ENCODE peak calls at places on chromosomes 3 and 15, in nine cellular contexts. H, M, W, A, Z, F, D, E and Y are unnamed samples. For H3K27me3, the result is how much of the 10 kb centered on the place peaks cover.

GRCh38 chr15:51864408-51865056 is 35.1 kb downstream of the TMOD3 start:
- DNase-seq in Z (no peak), E (no peak), M (peak), F (no peak), W (no peak), H (no peak), D (no peak), A (no peak), Y (no peak)

GRCh38 chr3:123348471-123349200 is 100.3 kb downstream of the ADCY5 start:
- DNase-seq in M (no peak), E (no peak), D (no peak), A (no peak), H (no peak), Z (no peak), F (no peak), W (no peak), Y (no peak)

GRCh38 chr3:123778991-123779622 is 105.0 kb downstream of the MYLK start:
- DNase-seq in M (no peak), E (peak), D (no peak), W (no peak), Z (no peak), H (no peak), F (no peak), A (no peak), Y (no peak)

GRCh38 chr3:51717446-51717845 is 10.6 kb downstream of the GRM2 start:
- DNase-seq in D (no peak), E (no peak), W (no peak), H (no peak), A (no peak), Z (no peak), M (no peak), F (no peak), Y (no peak)

GRCh38 chr15:64156652-64157331 is 5.3 kb downstream of the SNX22 start:
- DNase-seq in A (no peak), M (no peak), Z (peak), D (peak), E (no peak), H (no peak), F (no peak), W (no peak), Y (no peak)

GRCh38 chr3:122392868-122393844 is 9.2 kb downstream of the FAM162A start:
- DNase-seq in M (peak), F (peak), H (peak), W (no peak), Z (no peak), E (no peak), D (no peak), A (no peak), Y (peak)

GRCh38 chr3:113912551-113913246 is 35.1 kb upstream of the ZDHHC23 start:
- DNase-seq in W (peak), M (peak), F (peak), H (peak), D (no peak), Z (no peak), A (peak), E (no peak), Y (peak)

GRCh38 chr15:50190166-50190570 is 8.2 kb downstream of the SLC27A2 start:
- DNase-seq in F (no peak), E (no peak), A (no peak), Z (no peak), M (no peak), W (no peak), D (no peak), H (no peak), Y (no peak)

GRCh38 chr3:33855884-33856546 is 57.6 kb downstream of the PDCD6IP start:
- DNase-seq in W (no peak), Z (no peak), D (no peak), M (peak), E (no peak), F (peak), A (no peak), H (no peak), Y (peak)

GRCh38 chr3:14125193-14126016 is 553 bp downstream of the TMEM43 start:
- DNase-seq in F (peak), M (peak), H (peak), A (peak), E (peak), D (peak), Z (peak), W (peak), Y (peak)

GRCh38 chr3:55143336-55143735 is 215.5 kb upstream of the LRTM1 start:
- DNase-seq in H (no peak), Z (no peak), E (no peak), M (no peak), D (no peak), W (no peak), F (no peak), A (no peak), Y (no peak)

GRCh38 chr3:84881288-84881687 is 77.5 kb upstream of the CADM2 start:
- DNase-seq in E (no peak), A (no peak), M (peak), D (no peak), H (no peak), W (no peak), F (no peak), Z (no peak), Y (no peak)

GRCh38 chr3:79139395-79140060 is 628.3 kb downstream of the ROBO1 start:
- DNase-seq in H (no peak), W (no peak), D (no peak), E (no peak), Z (no peak), F (no peak), A (no peak), M (no peak), Y (no peak)

GRCh38 chr15:65985387-65985786 is 116.1 kb downstream of the RAB11A start:
- DNase-seq in M (no peak), Z (no peak), H (no peak), E (no peak), A (no peak), F (no peak), D (no peak), W (no peak), Y (no peak)
- H3K27me3 ChIP-seq in M (under half), Z (under half), H (under half), E (under half), A (under half), F (under half), D (under half), W (under half), Y (under half)

GRCh38 chr15:73464602-73465001 is 21.6 kb downstream of the REC114 start:
- DNase-seq in M (peak), Z (no peak), F (no peak), W (no peak), E (no peak), H (peak), A (no peak), D (no peak), Y (no peak)

GRCh38 chr15:73467758-73468157 is 24.8 kb downstream of the REC114 start:
- DNase-seq in M (no peak), F (no peak), H (no peak), W (no peak), Z (no peak), A (no peak), D (no peak), E (no peak), Y (no peak)
- H3K27me3 ChIP-seq in M (under half), F (under half), H (under half), W (under half), Z (under half), A (under half), D (under half), E (under half), Y (under half)

GRCh38 chr3:128999104-128999503 is 2.0 kb upstream of the EFCC1 start:
- DNase-seq in D (no peak), W (no peak), Z (no peak), H (peak), E (no peak), M (no peak), F (no peak), A (no peak), Y (no peak)
- H3K27me3 ChIP-seq in D (under half), W (half or more), Z (under half), H (under half), E (under half), M (under half), F (half or more), A (under half), Y (half or more)

GRCh38 chr3:186826978-186827857 is 15.3 kb upstream of the ADIPOQ start:
- DNase-seq in H (peak), M (peak), D (peak), E (peak), F (peak), Z (peak), A (peak), W (peak), Y (peak)
- H3K27me3 ChIP-seq in H (half or more), M (under half), D (under half), E (under half), F (under half), Z (half or more), A (under half), W (under half), Y (half or more)

GRCh38 chr3:100994809-100995208 is 1.6 kb upstream of the ABI3BP start:
- DNase-seq in Z (no peak), F (no peak), W (no peak), D (no peak), E (no peak), M (no peak), H (no peak), A (no peak), Y (no peak)
- H3K27me3 ChIP-seq in Z (under half), F (under half), W (under half), D (under half), E (under half), M (under half), H (under half), A (under half), Y (under half)

DNA sequence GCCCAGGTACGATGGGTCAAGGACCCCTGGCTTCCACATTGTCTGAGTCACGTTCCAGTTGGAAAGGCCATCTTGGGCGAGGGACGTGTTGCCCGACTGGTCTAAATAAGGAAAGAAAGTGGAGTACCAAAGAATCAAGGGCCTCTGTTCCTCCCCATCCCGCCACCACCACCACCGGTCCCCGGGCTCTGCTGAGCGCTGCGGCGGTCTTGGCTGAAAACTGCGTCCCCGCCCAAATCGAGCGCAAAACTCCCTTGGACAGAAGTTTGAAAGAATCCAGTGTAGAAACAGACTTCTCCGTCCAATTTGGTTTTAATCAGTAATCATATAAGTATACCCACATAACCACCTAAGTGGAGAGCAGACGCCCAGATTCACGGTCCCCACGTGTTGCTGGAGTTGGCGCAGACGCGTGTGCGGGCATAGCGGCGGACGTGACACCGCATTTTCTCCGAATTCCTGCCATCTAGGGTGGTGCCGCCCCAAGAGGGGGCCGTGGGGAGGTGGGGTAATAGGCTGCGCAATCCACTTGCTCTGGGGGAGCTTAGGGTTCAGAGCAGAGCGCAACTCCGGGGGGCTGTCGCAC is 243.8 kb upstream of the TOPAZ1 start:
- DNase-seq in A (no peak), H (peak), F (no peak), M (no peak), D (no peak), E (no peak), W (no peak), Z (no peak), Y (no peak)
- H3K27me3 ChIP-seq in A (under half), H (half or more), F (half or more), M (under half), D (half or more), E (under half), W (half or more), Z (half or more), Y (half or more)

GRCh38 chr15:88262064-88262463 is 5.5 kb upstream of the NTRK3 start:
- DNase-seq in A (no peak), Z (no peak), M (no peak), E (no peak), W (no peak), H (no peak), D (no peak), F (no peak), Y (no peak)

GRCh38 chr15:88266170-88266569 is 9.6 kb upstream of the NTRK3 start:
- DNase-seq in F (no peak), M (no peak), E (no peak), A (no peak), Z (no peak), D (no peak), H (no peak), W (no peak), Y (no peak)

GRCh38 chr15:88267720-88268119 is 11.2 kb upstream of the NTRK3 start:
- DNase-seq in H (no peak), A (no peak), D (no peak), Z (no peak), W (no peak), E (no peak), M (no peak), F (no peak), Y (no peak)

GRCh38 chr15:88269371-88270062 is 13.0 kb upstream of the NTRK3 start:
- DNase-seq in W (no peak), A (no peak), D (no peak), F (no peak), Z (no peak), M (no peak), H (no peak), E (no peak), Y (no peak)

DNA sequence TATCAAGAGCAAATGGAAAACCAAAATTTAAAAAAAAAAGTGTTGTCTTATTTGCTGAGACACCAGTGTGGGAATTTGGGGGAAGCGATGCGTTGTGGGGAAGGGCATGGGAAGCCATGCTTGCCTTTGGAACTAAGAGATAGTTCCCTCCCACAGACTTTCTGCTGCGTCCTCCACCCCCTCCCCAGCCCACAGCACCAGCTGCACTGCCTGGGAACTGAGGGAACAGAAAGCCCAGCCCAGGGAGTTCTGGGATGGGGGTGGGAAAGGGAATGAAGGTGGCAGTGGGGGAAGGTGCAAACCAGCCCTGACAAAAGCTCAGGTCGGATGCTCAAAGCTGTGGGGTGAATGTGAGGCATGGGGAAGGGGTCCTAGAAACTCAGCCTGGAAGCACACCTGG is 8.1 kb upstream of the NTRK3 start:
- DNase-seq in A (no peak), M (no peak), Z (no peak), W (no peak), D (no peak), F (no peak), H (no peak), E (no peak), Y (no peak)
- H3K27me3 ChIP-seq in A (under half), M (under half), Z (under half), W (under half), D (under half), F (under half), H (half or more), E (under half), Y (half or more)

GRCh38 chr3:104547040-104547439 is 819.7 kb upstream of the ALCAM start:
- DNase-seq in W (no peak), D (no peak), Z (no peak), A (no peak), E (no peak), F (no peak), H (no peak), M (no peak), Y (no peak)
- H3K27me3 ChIP-seq in W (under half), D (under half), Z (under half), A (under half), E (under half), F (under half), H (under half), M (under half), Y (under half)

GRCh38 chr3:151085227-151085888 is at the start of gene MED12L:
- DNase-seq in A (peak), H (peak), D (peak), M (peak), F (peak), E (peak), W (peak), Z (peak), Y (peak)
- H3K27me3 ChIP-seq in A (under half), H (under half), D (under half), M (under half), F (under half), E (under half), W (under half), Z (half or more), Y (under half)